ENCODE peak calls at places on chromosomes 5 and 9, in six cellular contexts. S is K562; O is HuH-7.5; F is stimulated activated CD4-positive, alpha-beta T cell treated with anti-CD3 and anti-CD28 coated beads, Interleukin-2, amount 100 ng/mL, for 24 hours; P is endothelial cell; E is CD8-positive, alpha-beta memory T cell. R is an unnamed sample.

GRCh38 chr5:43852276-43852675 is 249.3 kb downstream of the NNT start:
- DNase-seq in S (no peak), O (no peak), F (no peak), P (no peak), E (no peak), R (no peak)

GRCh38 chr9:91727316-91727861 is 222.6 kb downstream of the ROR2 start:
- DNase-seq in S (peak), O (peak), F (peak), P (peak), E (peak), R (peak)

GRCh38 chr9:73118297-73118696 is 33.4 kb upstream of the ANXA1 start:
- DNase-seq in S (no peak), O (no peak), F (no peak), P (no peak), E (no peak), R (no peak)

GRCh38 chr5:159003045-159004030 is 96.4 kb downstream of the EBF1 start:
- DNase-seq in S (no peak), O (no peak), F (no peak), P (no peak), E (no peak), R (no peak)

GRCh38 chr5:134554319-134555222 is 29.1 kb downstream of the JADE2 start:
- DNase-seq in S (no peak), O (no peak), F (peak), P (no peak), E (peak), R (no peak)

GRCh38 chr5:142316681-142317080 is 8.1 kb downstream of the SPRY4 start:
- DNase-seq in S (no peak), O (no peak), F (no peak), P (no peak), E (no peak), R (no peak)

GRCh38 chr9:115118471-115119156 is 657 bp upstream of the TNC start:
- DNase-seq in S (no peak), O (no peak), F (no peak), P (peak), E (no peak), R (peak)

GRCh38 chr9:134982311-134982710 is 64.6 kb upstream of the FCN1 start:
- DNase-seq in S (no peak), O (no peak), F (no peak), P (no peak), E (no peak), R (no peak)

GRCh38 chr9:130849356-130849755 is 14.3 kb downstream of the ABL1 start:
- DNase-seq in S (no peak), O (no peak), F (no peak), P (no peak), E (no peak), R (no peak)

GRCh38 chr5:68049053-68049713 is 166.4 kb upstream of the PIK3R1 start:
- DNase-seq in S (no peak), O (no peak), F (no peak), P (no peak), E (no peak), R (no peak)

GRCh38 chr5:124661317-124662141 is 84.9 kb downstream of the ZNF608 start:
- DNase-seq in S (peak), O (no peak), F (no peak), P (no peak), E (no peak), R (no peak)

GRCh38 chr5:169350759-169351240 is 49.9 kb upstream of the SLIT3 start:
- DNase-seq in S (no peak), O (no peak), F (no peak), P (no peak), E (no peak), R (no peak)

GRCh38 chr5:140734354-140734753 is 34.1 kb downstream of the ZMAT2 start:
- DNase-seq in S (peak), O (peak), F (no peak), P (no peak), E (no peak), R (peak)

GRCh38 chr5:18944771-18945170 is 1043.2 kb downstream of the CDH18 start:
- DNase-seq in S (no peak), O (no peak), F (no peak), P (no peak), E (no peak), R (no peak)

GRCh38 chr5:151584057-151584937 is 6.8 kb downstream of the FAT2 start:
- DNase-seq in S (no peak), O (no peak), F (no peak), P (no peak), E (no peak), R (no peak)

GRCh38 chr5:155475318-155475717 is 461.8 kb downstream of the KIF4B start:
- DNase-seq in S (no peak), O (no peak), F (no peak), P (no peak), E (no peak), R (no peak)

GRCh38 chr9:90100014-90100413 is 495.2 kb downstream of the GADD45G start:
- DNase-seq in S (no peak), O (no peak), F (no peak), P (no peak), E (no peak), R (no peak)

GRCh38 chr5:97547414-97547813 is 364.4 kb upstream of the RIOK2 start:
- DNase-seq in S (no peak), O (no peak), F (no peak), P (no peak), E (no peak), R (no peak)

GRCh38 chr9:18861599-18862546 is 171.1 kb downstream of the SAXO1 start:
- DNase-seq in S (no peak), O (no peak), F (no peak), P (peak), E (no peak), R (no peak)

GRCh38 chr5:23033864-23034263 is 180.7 kb upstream of the CDH12 start:
- DNase-seq in S (no peak), O (no peak), F (no peak), P (no peak), E (no peak), R (no peak)

GRCh38 chr9:22060831-22061383 is 51.8 kb upstream of the CDKN2B start:
- DNase-seq in S (no peak), O (no peak), F (no peak), P (no peak), E (no peak), R (no peak)